ENCODE peak calls at places on chromosomes 11 and 22, in six cellular contexts. B, J, E, Y, K and L are unnamed samples.

GRCh38 chr11:36007127-36007824 is 63.4 kb downstream of the LDLRAD3 start:
- DNase-seq in Y (no peak), K (peak), B (no peak), E (no peak), J (no peak), L (no peak)

GRCh38 chr11:102073253-102073652 is 26.0 kb downstream of the CFAP300 start:
- DNase-seq in E (no peak), Y (no peak), J (no peak), K (no peak), B (no peak), L (no peak)

GRCh38 chr11:120740424-120740823 is 228.9 kb downstream of the GRIK4 start:
- DNase-seq in Y (no peak), K (no peak), B (no peak), J (no peak), E (no peak), L (no peak)

GRCh38 chr11:102761646-102762238 is 18.7 kb downstream of the MMP10 start:
- DNase-seq in E (no peak), K (peak), J (no peak), Y (no peak), B (no peak), L (no peak)

GRCh38 chr11:128179512-128179911 is 407.8 kb downstream of the ETS1 start:
- DNase-seq in B (no peak), Y (no peak), J (no peak), K (no peak), E (no peak), L (no peak)

GRCh38 chr22:50621491-50621880 is 6.5 kb downstream of the ARSA start:
- DNase-seq in E (no peak), B (peak), K (no peak), J (peak), Y (no peak), L (peak)

GRCh38 chr22:38632528-38632927 is 23.7 kb downstream of the FAM227A start:
- DNase-seq in B (no peak), J (no peak), Y (peak), K (no peak), E (no peak), L (no peak)

GRCh38 chr22:40932396-40932795 is 18.8 kb upstream of the RBX1 start:
- DNase-seq in Y (no peak), B (no peak), J (no peak), K (no peak), E (no peak), L (no peak)

GRCh38 chr11:67287355-67288197 is 1.5 kb upstream of the ANKRD13D start:
- DNase-seq in B (no peak), Y (no peak), E (no peak), K (no peak), J (peak), L (no peak)

GRCh38 chr11:21582791-21583190 is 610.1 kb upstream of the ANO5 start:
- DNase-seq in K (no peak), B (no peak), E (no peak), Y (no peak), J (no peak), L (no peak)

DNA sequence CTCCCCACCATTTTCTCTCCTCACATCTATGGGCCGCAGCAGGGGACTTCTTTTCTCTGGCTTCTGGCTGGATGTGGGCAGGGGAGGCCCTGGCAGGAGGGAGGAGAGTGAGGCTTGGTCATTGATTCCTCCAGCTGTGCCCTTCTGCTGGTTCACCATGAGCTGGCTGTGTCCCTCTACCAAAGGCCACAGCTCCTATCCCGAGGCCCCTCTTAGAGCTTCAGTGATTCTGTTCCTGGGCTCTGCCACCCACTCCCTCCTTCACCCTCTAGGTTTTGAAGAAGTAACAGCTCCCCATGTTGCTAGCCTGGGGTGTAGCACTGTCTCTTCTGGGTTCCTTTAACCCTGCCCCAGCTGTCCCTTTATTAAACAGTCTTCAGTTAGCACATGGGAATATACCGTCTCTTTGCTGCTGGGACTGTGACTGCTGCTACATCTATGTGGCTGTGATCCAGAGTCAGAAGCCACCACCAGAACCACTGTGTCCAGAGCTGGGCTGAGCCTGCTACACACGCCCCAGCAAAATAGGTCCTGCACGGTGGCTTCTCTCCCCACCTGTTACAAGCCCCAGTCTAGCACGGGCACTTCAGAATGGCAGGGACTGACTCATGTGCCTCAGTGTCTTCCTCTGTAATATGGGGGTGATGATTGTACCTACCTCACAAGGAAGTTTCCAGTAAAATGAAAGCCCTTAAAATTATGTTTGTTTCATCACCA is 578 bp upstream of the PARVG start:
- DNase-seq in E (no peak), J (no peak), Y (no peak), B (peak), K (no peak), L (no peak)
- H3K27ac ChIP-seq in E (no peak), J (no peak), Y (no peak), B (peak), K (no peak), L (no peak)

GRCh38 chr11:75317446-75318122 is 33.9 kb downstream of the ARRB1 start:
- DNase-seq in E (no peak), B (no peak), J (no peak), K (peak), Y (no peak), L (no peak)
- H3K27ac ChIP-seq in E (no peak), B (peak), J (no peak), K (peak), Y (no peak), L (no peak)

DNA sequence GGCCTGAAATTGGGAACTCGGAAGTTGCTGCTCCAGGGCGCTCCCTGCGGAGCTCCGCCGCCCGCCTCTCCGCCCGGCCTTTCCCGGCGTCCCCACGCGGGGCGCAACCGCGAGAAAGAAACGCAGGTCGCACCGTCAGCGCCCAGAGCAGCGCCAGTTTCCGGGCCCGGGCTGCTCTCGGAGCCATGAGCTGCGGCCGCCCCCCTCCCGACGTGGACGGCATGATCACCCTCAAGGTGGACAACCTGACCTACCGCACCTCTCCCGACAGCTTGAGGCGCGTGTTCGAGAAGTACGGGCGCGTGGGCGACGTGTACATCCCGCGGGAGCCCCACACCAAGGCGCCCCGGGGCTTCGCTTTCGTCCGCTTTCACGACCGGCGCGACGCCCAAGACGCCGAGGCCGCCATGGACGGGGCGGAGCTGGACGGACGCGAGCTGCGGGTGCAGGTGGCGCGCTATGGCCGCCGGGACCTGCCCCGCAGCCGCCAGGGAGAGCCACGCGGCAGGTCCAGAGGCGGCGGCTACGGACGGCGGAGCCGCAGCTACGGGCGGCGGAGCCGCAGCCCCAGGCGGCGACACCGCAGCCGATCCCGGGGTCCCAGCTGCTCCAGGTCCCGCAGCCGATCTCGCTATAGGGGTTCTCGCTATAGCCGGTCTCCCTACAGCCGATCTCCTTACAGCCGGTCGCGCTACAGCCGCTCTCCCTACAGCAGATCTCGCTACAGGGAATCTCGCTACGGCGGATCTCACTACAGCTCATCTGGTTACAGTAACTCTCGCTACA is 516 bp downstream of the SRSF8 start:
- DNase-seq in B (peak), J (peak), K (peak), E (peak), Y (peak), L (peak)
- H3K27ac ChIP-seq in B (peak), J (peak), K (peak), E (peak), Y (peak), L (peak)

DNA sequence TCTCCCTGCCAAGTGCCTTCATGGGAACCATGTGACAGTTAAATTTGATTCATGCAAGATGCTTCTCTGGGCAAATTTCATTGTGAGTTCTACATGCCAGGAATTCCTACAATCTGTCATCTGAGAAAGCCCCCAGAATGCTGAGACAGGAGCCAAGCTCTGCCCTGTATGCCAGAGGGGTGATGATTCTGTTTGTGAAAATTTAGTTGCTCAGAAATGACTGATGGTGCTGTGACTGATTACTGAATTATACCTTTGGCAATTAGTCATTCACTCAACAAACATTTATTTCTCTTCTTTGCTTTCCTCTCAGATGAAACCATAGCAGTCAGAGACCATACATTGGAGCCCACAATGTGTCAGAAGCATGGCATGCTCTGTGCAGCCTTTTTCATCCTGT is 68.9 kb upstream of the ZBED5 start:
- DNase-seq in Y (no peak), E (peak), K (no peak), B (no peak), J (no peak), L (no peak)
- H3K27ac ChIP-seq in Y (no peak), E (no peak), K (no peak), B (no peak), J (no peak), L (no peak)